ENCODE peak calls at places on chromosomes 4 and X, in seven cellular contexts. One of them, this sample, is unnamed. For H3K4me1, the result is how much of the 10 kb centered on the place peaks cover.

GRCh38 chrX:56788717-56789122 is 59.7 kb downstream of the NBDY start:
- DNase-seq in CD8-positive, alpha-beta T cell: peak
- DNase-seq in right lobe of liver: no peak
- DNase-seq in IMR-90: peak
- DNase-seq in iPS DF 6.9: no peak
- DNase-seq in mammary epithelial cell: no peak
- DNase-seq in esophagus squamous epithelium: no peak
- DNase-seq in this sample: no peak

GRCh38 chrX:38578152-38578551 is 16.8 kb downstream of the TSPAN7 start:
- DNase-seq in CD8-positive, alpha-beta T cell: no peak
- DNase-seq in right lobe of liver: no peak
- DNase-seq in IMR-90: no peak
- DNase-seq in iPS DF 6.9: no peak
- DNase-seq in mammary epithelial cell: no peak
- DNase-seq in esophagus squamous epithelium: no peak
- DNase-seq in this sample: no peak

GRCh38 chr4:7398104-7398423 is 36.7 kb downstream of the PSAPL1 start:
- DNase-seq in CD8-positive, alpha-beta T cell: no peak
- DNase-seq in right lobe of liver: no peak
- DNase-seq in IMR-90: peak
- DNase-seq in iPS DF 6.9: no peak
- DNase-seq in mammary epithelial cell: peak
- DNase-seq in esophagus squamous epithelium: no peak
- DNase-seq in this sample: peak

GRCh38 chrX:10235851-10236250 is 79.1 kb downstream of the CLCN4 start:
- DNase-seq in CD8-positive, alpha-beta T cell: no peak
- DNase-seq in right lobe of liver: no peak
- DNase-seq in IMR-90: peak
- DNase-seq in iPS DF 6.9: no peak
- DNase-seq in mammary epithelial cell: no peak
- DNase-seq in esophagus squamous epithelium: no peak
- DNase-seq in this sample: no peak

GRCh38 chr4:1510931-1511330 is 104.7 kb upstream of the NKX1-1 start:
- DNase-seq in CD8-positive, alpha-beta T cell: no peak
- DNase-seq in right lobe of liver: no peak
- DNase-seq in IMR-90: no peak
- DNase-seq in iPS DF 6.9: no peak
- DNase-seq in mammary epithelial cell: no peak
- DNase-seq in esophagus squamous epithelium: no peak
- DNase-seq in this sample: no peak

GRCh38 chr4:140943887-140944515 is 187.8 kb upstream of the TBC1D9 start:
- DNase-seq in CD8-positive, alpha-beta T cell: no peak
- DNase-seq in right lobe of liver: no peak
- DNase-seq in IMR-90: peak
- DNase-seq in iPS DF 6.9: no peak
- DNase-seq in mammary epithelial cell: no peak
- DNase-seq in esophagus squamous epithelium: no peak
- DNase-seq in this sample: no peak

GRCh38 chr4:35975617-35976355 is 268.5 kb downstream of the ARAP2 start:
- DNase-seq in CD8-positive, alpha-beta T cell: no peak
- DNase-seq in right lobe of liver: no peak
- DNase-seq in IMR-90: no peak
- DNase-seq in iPS DF 6.9: no peak
- DNase-seq in mammary epithelial cell: no peak
- DNase-seq in esophagus squamous epithelium: no peak
- DNase-seq in this sample: no peak

GRCh38 chr4:1953335-1953734 is 55.4 kb downstream of the NELFA start:
- DNase-seq in CD8-positive, alpha-beta T cell: no peak
- DNase-seq in right lobe of liver: no peak
- DNase-seq in IMR-90: no peak
- DNase-seq in iPS DF 6.9: no peak
- DNase-seq in mammary epithelial cell: no peak
- DNase-seq in esophagus squamous epithelium: no peak
- DNase-seq in this sample: no peak

GRCh38 chr4:12844111-12844510 is 640.0 kb downstream of the RAB28 start:
- DNase-seq in CD8-positive, alpha-beta T cell: no peak
- DNase-seq in right lobe of liver: no peak
- DNase-seq in IMR-90: no peak
- DNase-seq in iPS DF 6.9: no peak
- DNase-seq in mammary epithelial cell: peak
- DNase-seq in esophagus squamous epithelium: no peak
- DNase-seq in this sample: no peak

GRCh38 chr4:26860922-26861433 is 337 bp downstream of the STIM2 start:
- DNase-seq in CD8-positive, alpha-beta T cell: peak
- DNase-seq in right lobe of liver: peak
- DNase-seq in IMR-90: peak
- DNase-seq in iPS DF 6.9: no peak
- DNase-seq in mammary epithelial cell: peak
- DNase-seq in esophagus squamous epithelium: no peak
- DNase-seq in this sample: no peak

GRCh38 chr4:157151711-157152110 is 68.8 kb upstream of the GRIA2 start:
- DNase-seq in CD8-positive, alpha-beta T cell: no peak
- DNase-seq in right lobe of liver: no peak
- DNase-seq in IMR-90: no peak
- DNase-seq in iPS DF 6.9: no peak
- DNase-seq in mammary epithelial cell: peak
- DNase-seq in esophagus squamous epithelium: no peak
- DNase-seq in this sample: no peak

GRCh38 chrX:152896450-152896849 is 1.4 kb upstream of the ZNF185 start:
- DNase-seq in CD8-positive, alpha-beta T cell: no peak
- DNase-seq in right lobe of liver: no peak
- DNase-seq in IMR-90: no peak
- DNase-seq in iPS DF 6.9: no peak
- DNase-seq in mammary epithelial cell: no peak
- DNase-seq in esophagus squamous epithelium: no peak
- DNase-seq in this sample: no peak

GRCh38 chr4:182578402-182578801 is 335.2 kb downstream of the TENM3 start:
- DNase-seq in CD8-positive, alpha-beta T cell: no peak
- DNase-seq in right lobe of liver: no peak
- DNase-seq in IMR-90: peak
- DNase-seq in iPS DF 6.9: no peak
- DNase-seq in mammary epithelial cell: peak
- DNase-seq in esophagus squamous epithelium: no peak
- DNase-seq in this sample: peak

GRCh38 chr4:40587826-40588225 is 41.8 kb downstream of the RBM47 start:
- DNase-seq in CD8-positive, alpha-beta T cell: no peak
- DNase-seq in right lobe of liver: peak
- DNase-seq in IMR-90: peak
- DNase-seq in iPS DF 6.9: no peak
- DNase-seq in mammary epithelial cell: peak
- DNase-seq in esophagus squamous epithelium: no peak
- DNase-seq in this sample: no peak

GRCh38 chr4:52833941-52834525 is 28.1 kb upstream of the RASL11B start:
- DNase-seq in CD8-positive, alpha-beta T cell: no peak
- DNase-seq in right lobe of liver: no peak
- DNase-seq in IMR-90: peak
- DNase-seq in iPS DF 6.9: no peak
- DNase-seq in mammary epithelial cell: peak
- DNase-seq in esophagus squamous epithelium: no peak
- DNase-seq in this sample: no peak

GRCh38 chr4:79865253-79865652 is 207.8 kb downstream of the ANTXR2 start:
- DNase-seq in CD8-positive, alpha-beta T cell: no peak
- DNase-seq in right lobe of liver: no peak
- DNase-seq in IMR-90: peak
- DNase-seq in iPS DF 6.9: no peak
- DNase-seq in mammary epithelial cell: peak
- DNase-seq in esophagus squamous epithelium: no peak
- DNase-seq in this sample: no peak

GRCh38 chr4:124641715-124642380 is 70.7 kb downstream of the ANKRD50 start:
- DNase-seq in CD8-positive, alpha-beta T cell: no peak
- DNase-seq in right lobe of liver: no peak
- DNase-seq in IMR-90: peak
- DNase-seq in iPS DF 6.9: no peak
- DNase-seq in mammary epithelial cell: peak
- DNase-seq in esophagus squamous epithelium: no peak
- DNase-seq in this sample: peak

GRCh38 chr4:105714071-105714521 is 5.5 kb downstream of the GSTCD start:
- DNase-seq in CD8-positive, alpha-beta T cell: no peak
- DNase-seq in right lobe of liver: no peak
- DNase-seq in IMR-90: no peak
- DNase-seq in iPS DF 6.9: no peak
- DNase-seq in mammary epithelial cell: peak
- DNase-seq in esophagus squamous epithelium: no peak
- DNase-seq in this sample: no peak

GRCh38 chr4:7630559-7631287 is 196.0 kb upstream of the PSAPL1 start:
- DNase-seq in CD8-positive, alpha-beta T cell: no peak
- DNase-seq in right lobe of liver: peak
- DNase-seq in IMR-90: peak
- DNase-seq in iPS DF 6.9: no peak
- DNase-seq in mammary epithelial cell: peak
- DNase-seq in esophagus squamous epithelium: no peak
- DNase-seq in this sample: peak

GRCh38 chr4:24657768-24658617 is 73.6 kb upstream of the DHX15 start:
- DNase-seq in CD8-positive, alpha-beta T cell: no peak
- DNase-seq in right lobe of liver: peak
- DNase-seq in IMR-90: peak
- DNase-seq in iPS DF 6.9: no peak
- DNase-seq in mammary epithelial cell: peak
- DNase-seq in esophagus squamous epithelium: peak
- DNase-seq in this sample: peak

GRCh38 chr4:165439344-165439743 is 60.5 kb downstream of the CPE start:
- DNase-seq in CD8-positive, alpha-beta T cell: no peak
- DNase-seq in right lobe of liver: no peak
- DNase-seq in IMR-90: no peak
- DNase-seq in iPS DF 6.9: no peak
- DNase-seq in mammary epithelial cell: no peak
- DNase-seq in esophagus squamous epithelium: no peak
- DNase-seq in this sample: no peak

GRCh38 chrX:40011483-40012038 is 86.2 kb downstream of the BCOR start:
- DNase-seq in CD8-positive, alpha-beta T cell: no peak
- DNase-seq in right lobe of liver: no peak
- DNase-seq in IMR-90: no peak
- DNase-seq in iPS DF 6.9: no peak
- DNase-seq in mammary epithelial cell: no peak
- DNase-seq in esophagus squamous epithelium: no peak
- DNase-seq in this sample: no peak

GRCh38 chrX:40012039-40012799 is 85.5 kb downstream of the BCOR start:
- DNase-seq in CD8-positive, alpha-beta T cell: no peak
- DNase-seq in right lobe of liver: peak
- DNase-seq in IMR-90: peak
- DNase-seq in iPS DF 6.9: no peak
- DNase-seq in mammary epithelial cell: no peak
- DNase-seq in esophagus squamous epithelium: no peak
- DNase-seq in this sample: no peak

GRCh38 chrX:40015693-40016092 is 82.1 kb downstream of the BCOR start:
- DNase-seq in CD8-positive, alpha-beta T cell: no peak
- DNase-seq in right lobe of liver: no peak
- DNase-seq in IMR-90: no peak
- DNase-seq in iPS DF 6.9: no peak
- DNase-seq in mammary epithelial cell: no peak
- DNase-seq in esophagus squamous epithelium: no peak
- DNase-seq in this sample: no peak

GRCh38 chrX:40010550-40011364 is 87.0 kb downstream of the BCOR start:
- DNase-seq in CD8-positive, alpha-beta T cell: no peak
- DNase-seq in right lobe of liver: peak
- DNase-seq in IMR-90: no peak
- DNase-seq in iPS DF 6.9: no peak
- DNase-seq in mammary epithelial cell: no peak
- DNase-seq in esophagus squamous epithelium: no peak
- DNase-seq in this sample: no peak

DNA sequence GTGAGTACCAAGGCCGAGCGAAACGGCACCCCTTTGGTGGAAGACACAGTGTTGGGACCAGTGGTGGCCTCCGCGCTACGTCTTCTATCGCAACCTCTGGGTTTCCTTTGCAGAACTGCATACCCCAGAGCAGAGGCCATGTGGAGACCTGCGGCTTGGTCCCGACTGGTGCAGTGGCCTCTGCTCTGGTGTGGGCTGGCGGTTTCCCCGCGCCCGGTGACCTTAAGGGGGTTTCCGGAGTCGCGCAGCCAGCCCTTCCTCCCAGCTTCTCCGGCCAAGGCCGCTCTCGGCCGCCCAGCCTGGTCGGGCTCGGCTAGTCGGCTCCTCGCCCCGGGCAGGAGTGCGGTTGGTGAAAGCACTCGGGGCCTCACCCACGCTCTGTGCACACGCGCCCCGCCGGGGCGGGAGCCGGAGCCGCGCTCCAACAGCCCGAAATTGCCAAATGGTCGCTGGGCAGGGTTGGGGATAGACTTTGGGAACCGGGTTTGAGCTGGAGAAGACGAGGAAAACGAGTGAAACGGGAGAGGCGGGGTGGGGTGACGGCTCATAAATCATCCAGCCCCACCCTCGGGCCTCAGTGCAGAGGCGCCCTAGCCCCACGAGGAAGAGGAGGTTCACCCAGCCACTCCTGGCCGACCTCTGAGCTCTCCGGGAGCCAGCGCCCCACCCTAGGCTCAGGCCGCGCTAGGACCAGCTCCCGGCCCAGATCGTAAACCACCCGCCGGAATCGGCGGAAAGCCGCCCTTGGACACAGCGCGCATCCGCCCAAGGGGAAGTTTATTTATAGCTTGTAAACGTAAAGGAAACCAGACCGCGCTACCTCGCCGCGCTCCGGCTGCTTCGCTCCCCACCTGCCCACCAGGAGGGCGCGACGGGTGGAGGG is 84.7 kb downstream of the BCOR start:
- DNase-seq in CD8-positive, alpha-beta T cell: peak
- DNase-seq in right lobe of liver: peak
- DNase-seq in IMR-90: peak
- DNase-seq in iPS DF 6.9: no peak
- DNase-seq in mammary epithelial cell: peak
- DNase-seq in esophagus squamous epithelium: no peak
- DNase-seq in this sample: no peak
- H3K27ac ChIP-seq in CD8-positive, alpha-beta T cell: no peak
- H3K27ac ChIP-seq in right lobe of liver: peak
- H3K27ac ChIP-seq in IMR-90: peak
- H3K27ac ChIP-seq in iPS DF 6.9: no peak
- H3K27ac ChIP-seq in mammary epithelial cell: peak
- H3K27ac ChIP-seq in esophagus squamous epithelium: peak
- H3K27ac ChIP-seq in this sample: peak

GRCh38 chrX:125298871-125299270 is 20.8 kb upstream of the TEX13C start:
- DNase-seq in CD8-positive, alpha-beta T cell: no peak
- DNase-seq in right lobe of liver: no peak
- DNase-seq in IMR-90: no peak
- DNase-seq in iPS DF 6.9: no peak
- DNase-seq in mammary epithelial cell: no peak
- DNase-seq in esophagus squamous epithelium: no peak
- DNase-seq in this sample: no peak
- H3K4me1 ChIP-seq in CD8-positive, alpha-beta T cell: under half
- H3K4me1 ChIP-seq in right lobe of liver: under half
- H3K4me1 ChIP-seq in IMR-90: under half
- H3K4me1 ChIP-seq in iPS DF 6.9: under half
- H3K4me1 ChIP-seq in mammary epithelial cell: under half
- H3K4me1 ChIP-seq in esophagus squamous epithelium: under half
- H3K4me1 ChIP-seq in this sample: under half

GRCh38 chrX:2320089-2320488 is 180.7 kb downstream of the DHRSX start:
- DNase-seq in CD8-positive, alpha-beta T cell: no peak
- DNase-seq in right lobe of liver: no peak
- DNase-seq in IMR-90: no peak
- DNase-seq in iPS DF 6.9: no peak
- DNase-seq in mammary epithelial cell: no peak
- DNase-seq in esophagus squamous epithelium: no peak
- DNase-seq in this sample: no peak
- H3K27ac ChIP-seq in CD8-positive, alpha-beta T cell: no peak
- H3K27ac ChIP-seq in right lobe of liver: no peak
- H3K27ac ChIP-seq in IMR-90: no peak
- H3K27ac ChIP-seq in iPS DF 6.9: no peak
- H3K27ac ChIP-seq in mammary epithelial cell: no peak
- H3K27ac ChIP-seq in esophagus squamous epithelium: no peak
- H3K27ac ChIP-seq in this sample: no peak

GRCh38 chr4:114926508-114926907 is 186.9 kb downstream of the NDST4 start:
- DNase-seq in CD8-positive, alpha-beta T cell: no peak
- DNase-seq in right lobe of liver: no peak
- DNase-seq in IMR-90: no peak
- DNase-seq in iPS DF 6.9: no peak
- DNase-seq in mammary epithelial cell: no peak
- DNase-seq in esophagus squamous epithelium: no peak
- DNase-seq in this sample: no peak
- H3K4me1 ChIP-seq in CD8-positive, alpha-beta T cell: under half
- H3K4me1 ChIP-seq in right lobe of liver: under half
- H3K4me1 ChIP-seq in IMR-90: under half
- H3K4me1 ChIP-seq in iPS DF 6.9: under half
- H3K4me1 ChIP-seq in mammary epithelial cell: under half
- H3K4me1 ChIP-seq in esophagus squamous epithelium: under half
- H3K4me1 ChIP-seq in this sample: under half